ENCODE peak calls at places on chromosomes 4 and X, in nine cellular contexts. One of them, this sample, is unnamed.

GRCh38 chr4:75633846-75634245 is 3.5 kb upstream of the CDKL2 start:
- DNase-seq in stimulated activated CD8-positive, alpha-beta memory T cell treated with anti-CD3 and anti-CD28 coated beads, Interleukin-7, amount 100 ng/mL, for 1 hour: no peak
- DNase-seq in T follicular helper cell: no peak
- DNase-seq in kidney epithelial cell: no peak
- DNase-seq in fibroblast of mammary gland: peak; percentile 49
- DNase-seq in posterior cingulate gyrus: no peak
- DNase-seq in fibroblast of the conjunctiva: no peak
- DNase-seq in Kasumi-1: no peak
- DNase-seq in sigmoid colon: no peak
- DNase-seq in this sample: no peak

GRCh38 chrX:7950865-7951264 is 23.7 kb upstream of the PNPLA4 start:
- DNase-seq in fibroblast of the conjunctiva: no peak
- DNase-seq in kidney epithelial cell: no peak
- DNase-seq in Kasumi-1: peak; percentile 12
- DNase-seq in T follicular helper cell: no peak
- DNase-seq in sigmoid colon: no peak
- DNase-seq in stimulated activated CD8-positive, alpha-beta memory T cell treated with anti-CD3 and anti-CD28 coated beads, Interleukin-7, amount 100 ng/mL, for 1 hour: no peak
- DNase-seq in posterior cingulate gyrus: no peak
- DNase-seq in fibroblast of mammary gland: no peak
- DNase-seq in this sample: no peak

GRCh38 chrX:133444952-133445831 is 29.9 kb upstream of the GPC4 start:
- DNase-seq in kidney epithelial cell: no peak
- DNase-seq in T follicular helper cell: no peak
- DNase-seq in fibroblast of the conjunctiva: no peak
- DNase-seq in Kasumi-1: peak; percentile 34
- DNase-seq in stimulated activated CD8-positive, alpha-beta memory T cell treated with anti-CD3 and anti-CD28 coated beads, Interleukin-7, amount 100 ng/mL, for 1 hour: no peak
- DNase-seq in fibroblast of mammary gland: peak; percentile 6
- DNase-seq in sigmoid colon: no peak
- DNase-seq in posterior cingulate gyrus: no peak
- DNase-seq in this sample: no peak

GRCh38 chr4:146436423-146437162 is 85.1 kb downstream of the SLC10A7 start:
- DNase-seq in fibroblast of mammary gland: peak; percentile 55
- DNase-seq in fibroblast of the conjunctiva: no peak
- DNase-seq in kidney epithelial cell: no peak
- DNase-seq in T follicular helper cell: no peak
- DNase-seq in posterior cingulate gyrus: no peak
- DNase-seq in sigmoid colon: no peak
- DNase-seq in stimulated activated CD8-positive, alpha-beta memory T cell treated with anti-CD3 and anti-CD28 coated beads, Interleukin-7, amount 100 ng/mL, for 1 hour: no peak
- DNase-seq in Kasumi-1: no peak
- DNase-seq in this sample: no peak

GRCh38 chrX:39309018-39309620 is 507.9 kb downstream of the MID1IP1 start:
- DNase-seq in T follicular helper cell: peak; percentile 38
- DNase-seq in kidney epithelial cell: peak; percentile 34
- DNase-seq in fibroblast of mammary gland: peak; percentile 24
- DNase-seq in posterior cingulate gyrus: no peak
- DNase-seq in stimulated activated CD8-positive, alpha-beta memory T cell treated with anti-CD3 and anti-CD28 coated beads, Interleukin-7, amount 100 ng/mL, for 1 hour: no peak
- DNase-seq in fibroblast of the conjunctiva: peak; percentile 1
- DNase-seq in sigmoid colon: no peak
- DNase-seq in Kasumi-1: no peak
- DNase-seq in this sample: no peak

GRCh38 chr4:39178706-39179105 is 3.6 kb upstream of the WDR19 start:
- DNase-seq in kidney epithelial cell: no peak
- DNase-seq in sigmoid colon: no peak
- DNase-seq in fibroblast of the conjunctiva: no peak
- DNase-seq in stimulated activated CD8-positive, alpha-beta memory T cell treated with anti-CD3 and anti-CD28 coated beads, Interleukin-7, amount 100 ng/mL, for 1 hour: no peak
- DNase-seq in T follicular helper cell: no peak
- DNase-seq in fibroblast of mammary gland: no peak
- DNase-seq in posterior cingulate gyrus: no peak
- DNase-seq in Kasumi-1: no peak
- DNase-seq in this sample: no peak

GRCh38 chrX:126655061-126655460 is 102.4 kb upstream of the DCAF12L1 start:
- DNase-seq in stimulated activated CD8-positive, alpha-beta memory T cell treated with anti-CD3 and anti-CD28 coated beads, Interleukin-7, amount 100 ng/mL, for 1 hour: no peak
- DNase-seq in Kasumi-1: no peak
- DNase-seq in sigmoid colon: no peak
- DNase-seq in fibroblast of the conjunctiva: no peak
- DNase-seq in fibroblast of mammary gland: no peak
- DNase-seq in kidney epithelial cell: peak; percentile 5
- DNase-seq in posterior cingulate gyrus: no peak
- DNase-seq in T follicular helper cell: no peak
- DNase-seq in this sample: no peak

GRCh38 chrX:123626962-123627361 is 105.9 kb downstream of the THOC2 start:
- DNase-seq in fibroblast of mammary gland: peak; percentile 54
- DNase-seq in T follicular helper cell: no peak
- DNase-seq in fibroblast of the conjunctiva: no peak
- DNase-seq in sigmoid colon: no peak
- DNase-seq in kidney epithelial cell: no peak
- DNase-seq in stimulated activated CD8-positive, alpha-beta memory T cell treated with anti-CD3 and anti-CD28 coated beads, Interleukin-7, amount 100 ng/mL, for 1 hour: no peak
- DNase-seq in posterior cingulate gyrus: no peak
- DNase-seq in Kasumi-1: no peak
- DNase-seq in this sample: no peak

GRCh38 chrX:29687687-29688086 is 527.7 kb upstream of the MAGEB2 start:
- DNase-seq in T follicular helper cell: no peak
- DNase-seq in sigmoid colon: no peak
- DNase-seq in stimulated activated CD8-positive, alpha-beta memory T cell treated with anti-CD3 and anti-CD28 coated beads, Interleukin-7, amount 100 ng/mL, for 1 hour: no peak
- DNase-seq in Kasumi-1: no peak
- DNase-seq in kidney epithelial cell: no peak
- DNase-seq in fibroblast of the conjunctiva: no peak
- DNase-seq in fibroblast of mammary gland: peak; percentile 69
- DNase-seq in posterior cingulate gyrus: no peak
- DNase-seq in this sample: no peak

GRCh38 chr4:1716065-1716945 is 4.2 kb upstream of the SLBP start:
- DNase-seq in fibroblast of mammary gland: no peak
- DNase-seq in kidney epithelial cell: no peak
- DNase-seq in fibroblast of the conjunctiva: no peak
- DNase-seq in posterior cingulate gyrus: no peak
- DNase-seq in Kasumi-1: no peak
- DNase-seq in T follicular helper cell: no peak
- DNase-seq in stimulated activated CD8-positive, alpha-beta memory T cell treated with anti-CD3 and anti-CD28 coated beads, Interleukin-7, amount 100 ng/mL, for 1 hour: no peak
- DNase-seq in sigmoid colon: no peak
- DNase-seq in this sample: peak; percentile 82

GRCh38 chrX:63686878-63687714 is 97.9 kb downstream of the ARHGEF9 start:
- DNase-seq in posterior cingulate gyrus: no peak
- DNase-seq in Kasumi-1: peak; percentile 65
- DNase-seq in fibroblast of the conjunctiva: peak; percentile 23
- DNase-seq in fibroblast of mammary gland: peak; percentile 77
- DNase-seq in kidney epithelial cell: no peak
- DNase-seq in T follicular helper cell: no peak
- DNase-seq in sigmoid colon: no peak
- DNase-seq in stimulated activated CD8-positive, alpha-beta memory T cell treated with anti-CD3 and anti-CD28 coated beads, Interleukin-7, amount 100 ng/mL, for 1 hour: no peak
- DNase-seq in this sample: no peak

GRCh38 chr4:498328-498919 is 532 bp downstream of the ZNF721 start:
- DNase-seq in fibroblast of the conjunctiva: no peak
- DNase-seq in stimulated activated CD8-positive, alpha-beta memory T cell treated with anti-CD3 and anti-CD28 coated beads, Interleukin-7, amount 100 ng/mL, for 1 hour: no peak
- DNase-seq in posterior cingulate gyrus: no peak
- DNase-seq in T follicular helper cell: peak; percentile 12
- DNase-seq in Kasumi-1: no peak
- DNase-seq in sigmoid colon: no peak
- DNase-seq in fibroblast of mammary gland: no peak
- DNase-seq in kidney epithelial cell: no peak
- DNase-seq in this sample: no peak

GRCh38 chr4:76703123-76703490 is 194.8 kb downstream of the SOWAHB start:
- DNase-seq in sigmoid colon: no peak
- DNase-seq in Kasumi-1: no peak
- DNase-seq in T follicular helper cell: no peak
- DNase-seq in posterior cingulate gyrus: no peak
- DNase-seq in kidney epithelial cell: no peak
- DNase-seq in fibroblast of mammary gland: no peak
- DNase-seq in fibroblast of the conjunctiva: no peak
- DNase-seq in stimulated activated CD8-positive, alpha-beta memory T cell treated with anti-CD3 and anti-CD28 coated beads, Interleukin-7, amount 100 ng/mL, for 1 hour: no peak
- DNase-seq in this sample: no peak

GRCh38 chrX:71814123-71814912 is 51.2 kb downstream of the CXorf49B start:
- DNase-seq in kidney epithelial cell: no peak
- DNase-seq in sigmoid colon: peak; percentile 39
- DNase-seq in fibroblast of mammary gland: no peak
- DNase-seq in posterior cingulate gyrus: no peak
- DNase-seq in stimulated activated CD8-positive, alpha-beta memory T cell treated with anti-CD3 and anti-CD28 coated beads, Interleukin-7, amount 100 ng/mL, for 1 hour: no peak
- DNase-seq in Kasumi-1: no peak
- DNase-seq in T follicular helper cell: no peak
- DNase-seq in fibroblast of the conjunctiva: no peak
- DNase-seq in this sample: peak; percentile 68

GRCh38 chrX:49176421-49177326 is 5.0 kb downstream of the PLP2 start:
- DNase-seq in stimulated activated CD8-positive, alpha-beta memory T cell treated with anti-CD3 and anti-CD28 coated beads, Interleukin-7, amount 100 ng/mL, for 1 hour: no peak
- DNase-seq in fibroblast of the conjunctiva: no peak
- DNase-seq in fibroblast of mammary gland: no peak
- DNase-seq in sigmoid colon: peak; percentile 67
- DNase-seq in kidney epithelial cell: no peak
- DNase-seq in posterior cingulate gyrus: no peak
- DNase-seq in T follicular helper cell: no peak
- DNase-seq in Kasumi-1: no peak
- DNase-seq in this sample: no peak

GRCh38 chrX:153819398-153820083 is 10.8 kb downstream of the PDZD4 start:
- DNase-seq in Kasumi-1: no peak
- DNase-seq in fibroblast of mammary gland: no peak
- DNase-seq in stimulated activated CD8-positive, alpha-beta memory T cell treated with anti-CD3 and anti-CD28 coated beads, Interleukin-7, amount 100 ng/mL, for 1 hour: no peak
- DNase-seq in sigmoid colon: no peak
- DNase-seq in fibroblast of the conjunctiva: no peak
- DNase-seq in posterior cingulate gyrus: no peak
- DNase-seq in kidney epithelial cell: no peak
- DNase-seq in T follicular helper cell: no peak
- DNase-seq in this sample: no peak

GRCh38 chr4:16082424-16083216 is 1.2 kb downstream of the PROM1 start:
- DNase-seq in fibroblast of the conjunctiva: no peak
- DNase-seq in sigmoid colon: no peak
- DNase-seq in Kasumi-1: peak; percentile 22
- DNase-seq in kidney epithelial cell: no peak
- DNase-seq in posterior cingulate gyrus: peak; percentile 10
- DNase-seq in fibroblast of mammary gland: no peak
- DNase-seq in T follicular helper cell: no peak
- DNase-seq in stimulated activated CD8-positive, alpha-beta memory T cell treated with anti-CD3 and anti-CD28 coated beads, Interleukin-7, amount 100 ng/mL, for 1 hour: no peak
- DNase-seq in this sample: no peak

GRCh38 chr4:8905773-8906667 is 34.4 kb upstream of the HMX1 start:
- DNase-seq in sigmoid colon: peak; percentile 62
- DNase-seq in Kasumi-1: no peak
- DNase-seq in stimulated activated CD8-positive, alpha-beta memory T cell treated with anti-CD3 and anti-CD28 coated beads, Interleukin-7, amount 100 ng/mL, for 1 hour: no peak
- DNase-seq in fibroblast of mammary gland: no peak
- DNase-seq in T follicular helper cell: no peak
- DNase-seq in fibroblast of the conjunctiva: no peak
- DNase-seq in kidney epithelial cell: no peak
- DNase-seq in posterior cingulate gyrus: peak; percentile 3
- DNase-seq in this sample: peak; percentile 91

GRCh38 chr4:7280906-7281305 is 88.6 kb downstream of the SORCS2 start:
- DNase-seq in posterior cingulate gyrus: no peak
- DNase-seq in T follicular helper cell: no peak
- DNase-seq in sigmoid colon: no peak
- DNase-seq in kidney epithelial cell: no peak
- DNase-seq in fibroblast of the conjunctiva: no peak
- DNase-seq in stimulated activated CD8-positive, alpha-beta memory T cell treated with anti-CD3 and anti-CD28 coated beads, Interleukin-7, amount 100 ng/mL, for 1 hour: no peak
- DNase-seq in Kasumi-1: no peak
- DNase-seq in fibroblast of mammary gland: no peak
- DNase-seq in this sample: no peak

GRCh38 chrX:110741213-110741796 is 54.3 kb downstream of the CHRDL1 start:
- DNase-seq in stimulated activated CD8-positive, alpha-beta memory T cell treated with anti-CD3 and anti-CD28 coated beads, Interleukin-7, amount 100 ng/mL, for 1 hour: no peak
- DNase-seq in fibroblast of mammary gland: peak; percentile 87
- DNase-seq in Kasumi-1: no peak
- DNase-seq in T follicular helper cell: no peak
- DNase-seq in posterior cingulate gyrus: no peak
- DNase-seq in fibroblast of the conjunctiva: peak; percentile 50
- DNase-seq in sigmoid colon: no peak
- DNase-seq in kidney epithelial cell: peak; percentile 35
- DNase-seq in this sample: no peak

GRCh38 chrX:48794993-48795501 is 6.8 kb upstream of the HDAC6 start:
- DNase-seq in posterior cingulate gyrus: no peak
- DNase-seq in kidney epithelial cell: no peak
- DNase-seq in stimulated activated CD8-positive, alpha-beta memory T cell treated with anti-CD3 and anti-CD28 coated beads, Interleukin-7, amount 100 ng/mL, for 1 hour: no peak
- DNase-seq in fibroblast of the conjunctiva: peak; percentile 14
- DNase-seq in Kasumi-1: no peak
- DNase-seq in sigmoid colon: no peak
- DNase-seq in fibroblast of mammary gland: peak; percentile 51
- DNase-seq in T follicular helper cell: no peak
- DNase-seq in this sample: peak; percentile 49

GRCh38 chrX:13254076-13254785 is 65.6 kb downstream of the ATXN3L start:
- DNase-seq in Kasumi-1: no peak
- DNase-seq in posterior cingulate gyrus: no peak
- DNase-seq in kidney epithelial cell: no peak
- DNase-seq in fibroblast of the conjunctiva: no peak
- DNase-seq in T follicular helper cell: no peak
- DNase-seq in fibroblast of mammary gland: peak; percentile 65
- DNase-seq in sigmoid colon: no peak
- DNase-seq in stimulated activated CD8-positive, alpha-beta memory T cell treated with anti-CD3 and anti-CD28 coated beads, Interleukin-7, amount 100 ng/mL, for 1 hour: no peak
- DNase-seq in this sample: no peak

GRCh38 chr4:155512812-155513211 is 136.0 kb upstream of the MAP9 start:
- DNase-seq in sigmoid colon: no peak
- DNase-seq in Kasumi-1: no peak
- DNase-seq in stimulated activated CD8-positive, alpha-beta memory T cell treated with anti-CD3 and anti-CD28 coated beads, Interleukin-7, amount 100 ng/mL, for 1 hour: no peak
- DNase-seq in kidney epithelial cell: no peak
- DNase-seq in T follicular helper cell: no peak
- DNase-seq in fibroblast of the conjunctiva: no peak
- DNase-seq in posterior cingulate gyrus: no peak
- DNase-seq in fibroblast of mammary gland: peak; percentile 53
- DNase-seq in this sample: no peak

GRCh38 chr4:2077537-2078460 is 18.7 kb downstream of the NAT8L start:
- DNase-seq in fibroblast of the conjunctiva: no peak
- DNase-seq in posterior cingulate gyrus: no peak
- DNase-seq in T follicular helper cell: no peak
- DNase-seq in stimulated activated CD8-positive, alpha-beta memory T cell treated with anti-CD3 and anti-CD28 coated beads, Interleukin-7, amount 100 ng/mL, for 1 hour: no peak
- DNase-seq in kidney epithelial cell: no peak
- DNase-seq in fibroblast of mammary gland: no peak
- DNase-seq in Kasumi-1: no peak
- DNase-seq in sigmoid colon: peak; percentile 42
- DNase-seq in this sample: no peak

GRCh38 chr4:55545133-55545532 is 1.6 kb downstream of the CLOCK start:
- DNase-seq in sigmoid colon: no peak
- DNase-seq in fibroblast of mammary gland: peak; percentile 21
- DNase-seq in stimulated activated CD8-positive, alpha-beta memory T cell treated with anti-CD3 and anti-CD28 coated beads, Interleukin-7, amount 100 ng/mL, for 1 hour: no peak
- DNase-seq in posterior cingulate gyrus: no peak
- DNase-seq in T follicular helper cell: no peak
- DNase-seq in Kasumi-1: peak; percentile 71
- DNase-seq in fibroblast of the conjunctiva: no peak
- DNase-seq in kidney epithelial cell: no peak
- DNase-seq in this sample: no peak

GRCh38 chr4:182978152-182978827 is 61.1 kb upstream of the DCTD start:
- DNase-seq in kidney epithelial cell: peak; percentile 12
- DNase-seq in stimulated activated CD8-positive, alpha-beta memory T cell treated with anti-CD3 and anti-CD28 coated beads, Interleukin-7, amount 100 ng/mL, for 1 hour: no peak
- DNase-seq in fibroblast of mammary gland: no peak
- DNase-seq in sigmoid colon: no peak
- DNase-seq in Kasumi-1: no peak
- DNase-seq in posterior cingulate gyrus: no peak
- DNase-seq in T follicular helper cell: no peak
- DNase-seq in fibroblast of the conjunctiva: no peak
- DNase-seq in this sample: no peak

GRCh38 chrX:40816906-40817305 is 81.6 kb upstream of the MED14 start:
- DNase-seq in posterior cingulate gyrus: no peak
- DNase-seq in T follicular helper cell: no peak
- DNase-seq in stimulated activated CD8-positive, alpha-beta memory T cell treated with anti-CD3 and anti-CD28 coated beads, Interleukin-7, amount 100 ng/mL, for 1 hour: no peak
- DNase-seq in fibroblast of mammary gland: no peak
- DNase-seq in fibroblast of the conjunctiva: no peak
- DNase-seq in Kasumi-1: no peak
- DNase-seq in kidney epithelial cell: no peak
- DNase-seq in sigmoid colon: no peak
- DNase-seq in this sample: no peak

GRCh38 chr4:83723609-83724008 is 187.7 kb downstream of the GPAT3 start:
- DNase-seq in fibroblast of the conjunctiva: no peak
- DNase-seq in fibroblast of mammary gland: no peak
- DNase-seq in stimulated activated CD8-positive, alpha-beta memory T cell treated with anti-CD3 and anti-CD28 coated beads, Interleukin-7, amount 100 ng/mL, for 1 hour: no peak
- DNase-seq in posterior cingulate gyrus: no peak
- DNase-seq in Kasumi-1: peak; percentile 70
- DNase-seq in kidney epithelial cell: no peak
- DNase-seq in sigmoid colon: no peak
- DNase-seq in T follicular helper cell: no peak
- DNase-seq in this sample: no peak

GRCh38 chrX:129495941-129496340 is 27.3 kb downstream of the SMARCA1 start:
- DNase-seq in kidney epithelial cell: no peak
- DNase-seq in posterior cingulate gyrus: no peak
- DNase-seq in fibroblast of the conjunctiva: no peak
- DNase-seq in Kasumi-1: no peak
- DNase-seq in T follicular helper cell: no peak
- DNase-seq in stimulated activated CD8-positive, alpha-beta memory T cell treated with anti-CD3 and anti-CD28 coated beads, Interleukin-7, amount 100 ng/mL, for 1 hour: no peak
- DNase-seq in fibroblast of mammary gland: peak; percentile 37
- DNase-seq in sigmoid colon: no peak
- DNase-seq in this sample: no peak

GRCh38 chr4:119525771-119526712 is 102.6 kb downstream of the PDE5A start:
- DNase-seq in fibroblast of mammary gland: peak; percentile 48
- DNase-seq in posterior cingulate gyrus: no peak
- DNase-seq in Kasumi-1: no peak
- DNase-seq in T follicular helper cell: no peak
- DNase-seq in kidney epithelial cell: no peak
- DNase-seq in sigmoid colon: no peak
- DNase-seq in stimulated activated CD8-positive, alpha-beta memory T cell treated with anti-CD3 and anti-CD28 coated beads, Interleukin-7, amount 100 ng/mL, for 1 hour: no peak
- DNase-seq in fibroblast of the conjunctiva: no peak
- DNase-seq in this sample: no peak

GRCh38 chr4:117134386-117134785 is 49.0 kb upstream of the TRAM1L1 start:
- DNase-seq in fibroblast of mammary gland: peak; percentile 41
- DNase-seq in posterior cingulate gyrus: peak; percentile 31
- DNase-seq in sigmoid colon: no peak
- DNase-seq in stimulated activated CD8-positive, alpha-beta memory T cell treated with anti-CD3 and anti-CD28 coated beads, Interleukin-7, amount 100 ng/mL, for 1 hour: no peak
- DNase-seq in T follicular helper cell: no peak
- DNase-seq in fibroblast of the conjunctiva: peak; percentile 57
- DNase-seq in Kasumi-1: peak; percentile 73
- DNase-seq in kidney epithelial cell: peak; percentile 88
- DNase-seq in this sample: no peak